ENCODE peak calls at places on chromosome 17, in four cellular contexts. H is left ventricle myocardium inferior, I is GM20000, T is thoracic aorta. J is an unnamed sample.

GRCh38 chr17:59366040-59366757 is 34.7 kb downstream of the YPEL2 start:
- DNase-seq in H (no peak), I (no peak), T (no peak), J (no peak)

GRCh38 chr17:50277357-50277754 is 3.1 kb downstream of the TMEM92 start:
- DNase-seq in H (no peak), I (no peak), T (no peak), J (no peak)

GRCh38 chr17:3557768-3558583 is at the start of gene TRPV3:
- DNase-seq in H (no peak), I (peak; percentile 80), T (no peak), J (peak; percentile 82)

GRCh38 chr17:35244345-35245195 is 1.7 kb downstream of the SLFN5 start:
- DNase-seq in H (peak; percentile 65), I (peak; percentile 68), T (peak; percentile 63), J (peak; percentile 23)

GRCh38 chr17:74085434-74085833 is 118.0 kb upstream of the RPL38 start:
- DNase-seq in H (no peak), I (no peak), T (no peak), J (no peak)

GRCh38 chr17:72273301-72274056 is 152.7 kb downstream of the SOX9 start:
- DNase-seq in H (no peak), I (no peak), T (no peak), J (no peak)

GRCh38 chr17:3602499-3602898 is 6.7 kb downstream of the TRPV1 start:
- DNase-seq in H (no peak), I (peak; percentile 43), T (no peak), J (peak; percentile 66)

GRCh38 chr17:19720631-19721426 is 4.4 kb upstream of the SLC47A2 start:
- DNase-seq in H (no peak), I (no peak), T (no peak), J (no peak)

GRCh38 chr17:29640413-29640812 is 17.7 kb upstream of the CORO6 start:
- DNase-seq in H (no peak), I (no peak), T (no peak), J (no peak)

GRCh38 chr17:6567528-6568185 is 11.3 kb upstream of the PITPNM3 start:
- DNase-seq in H (no peak), I (no peak), T (no peak), J (no peak)

GRCh38 chr17:4195306-4195705 is 52.3 kb downstream of the CYB5D2 start:
- DNase-seq in H (no peak), I (no peak), T (no peak), J (no peak)

GRCh38 chr17:58318065-58318481 is 10.5 kb downstream of the TSPOAP1 start:
- DNase-seq in H (no peak), I (no peak), T (no peak), J (no peak)

GRCh38 chr17:35372846-35373531 is 432 bp downstream of the SLFN11 start:
- DNase-seq in H (peak; percentile 16), I (peak; percentile 26), T (no peak), J (peak; percentile 29)

GRCh38 chr17:1368588-1368987 is 31.4 kb downstream of the YWHAE start:
- DNase-seq in H (no peak), I (no peak), T (no peak), J (no peak)

GRCh38 chr17:40349477-40350409 is 14.8 kb downstream of the GJD3 start:
- DNase-seq in H (peak; percentile 58), I (no peak), T (no peak), J (no peak)

GRCh38 chr17:72173475-72174116 is 52.8 kb downstream of the SOX9 start:
- DNase-seq in H (no peak), I (no peak), T (no peak), J (no peak)

GRCh38 chr17:60604686-60605334 is 4.8 kb downstream of the PPM1D start:
- DNase-seq in H (no peak), I (no peak), T (peak; percentile 64), J (no peak)

GRCh38 chr17:83081561-83082201 is 2.3 kb downstream of the METRNL start:
- DNase-seq in H (no peak), I (peak; percentile 67), T (no peak), J (no peak)

GRCh38 chr17:69499301-69499700 is 84.8 kb downstream of the MAP2K6 start:
- DNase-seq in H (no peak), I (no peak), T (no peak), J (no peak)

GRCh38 chr17:28716740-28717577 is 709 bp downstream of the RAB34 start:
- DNase-seq in H (peak; percentile 34), I (no peak), T (no peak), J (no peak)

GRCh38 chr17:82298538-82299421 is 18.6 kb downstream of the CD7 start:
- DNase-seq in H (no peak), I (no peak), T (no peak), J (no peak)

GRCh38 chr17:51869387-51869786 is 289.1 kb downstream of the CA10 start:
- DNase-seq in H (no peak), I (peak; percentile 6), T (no peak), J (no peak)

GRCh38 chr17:80708497-80708896 is 163.9 kb downstream of the RPTOR start:
- DNase-seq in H (no peak), I (no peak), T (no peak), J (no peak)

GRCh38 chr17:63985387-63986140 is 12.6 kb upstream of the PRR29 start:
- DNase-seq in H (no peak), I (no peak), T (no peak), J (no peak)

DNA sequence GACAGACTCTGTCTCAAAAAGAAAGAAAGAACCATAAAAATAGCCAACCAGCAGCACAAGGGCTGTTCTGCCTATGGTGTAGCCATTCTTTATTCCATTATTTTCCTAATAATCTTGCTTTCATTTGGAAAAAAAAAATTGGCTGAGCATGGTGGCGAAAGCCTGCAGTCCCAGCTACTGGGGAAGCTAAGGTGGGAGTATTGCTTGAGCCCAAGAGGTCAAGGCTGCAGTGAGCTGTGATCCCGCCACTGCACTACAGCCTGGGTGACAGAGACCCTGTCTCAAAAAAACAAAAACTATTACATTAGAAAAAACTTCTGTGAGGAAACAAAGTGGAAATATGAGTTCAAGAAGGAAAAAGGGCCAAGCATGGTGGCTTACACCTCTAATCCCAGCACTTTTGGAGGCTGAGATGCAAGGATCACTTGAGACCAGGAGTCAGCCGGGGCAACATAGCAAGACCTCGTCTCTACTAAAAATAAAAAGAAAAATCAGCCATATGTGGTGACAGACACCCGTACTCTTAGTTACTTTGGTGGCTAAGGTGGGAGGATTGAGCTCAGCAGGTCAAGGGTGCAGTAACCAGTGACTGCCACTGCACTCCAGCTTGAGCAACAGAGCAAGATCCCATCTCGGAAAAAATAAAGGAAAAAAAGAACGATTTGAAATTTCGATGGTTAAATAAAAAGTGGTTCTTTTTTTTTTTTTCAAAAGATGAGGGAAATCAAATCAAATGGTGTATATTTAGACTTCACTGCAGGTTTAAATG is 2.5 kb downstream of the DCAKD start:
- DNase-seq in H (no peak), I (no peak), T (no peak), J (no peak)
- TF ChIP-seq CTCF in H (peak; percentile 39), I (peak; percentile 11), T (peak; percentile 38), J (peak; percentile 23)

GRCh38 chr17:39264119-39264518 is 38.4 kb upstream of the STAC2 start:
- DNase-seq in H (peak; percentile 69), I (no peak), T (no peak), J (no peak)

GRCh38 chr17:39261286-39261685 is 35.5 kb upstream of the STAC2 start:
- DNase-seq in H (no peak), I (no peak), T (no peak), J (no peak)
- TF ChIP-seq CTCF in H (peak; percentile 15), I (no peak), T (no peak), J (peak; percentile 54)

DNA sequence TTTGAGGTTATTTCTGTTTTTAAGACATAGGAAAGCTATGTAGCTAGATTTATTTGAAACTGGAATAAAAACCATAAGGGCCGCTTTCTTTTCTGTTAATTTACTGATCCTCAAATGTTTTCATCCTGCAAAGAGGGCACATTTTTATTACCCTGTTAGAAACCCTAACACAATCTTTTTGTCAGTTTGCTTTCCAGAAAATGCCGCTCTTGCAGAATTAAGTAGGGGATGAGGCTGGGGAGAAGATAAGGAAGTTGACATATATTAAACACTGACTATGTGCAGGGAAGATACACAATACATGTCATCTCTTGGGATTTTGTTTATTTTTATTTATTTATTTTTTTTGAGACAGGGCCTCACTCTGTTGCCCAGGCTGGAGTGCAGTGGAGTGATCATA is 15.7 kb downstream of the USP43 start:
- DNase-seq in H (no peak), I (no peak), T (no peak), J (no peak)
- TF ChIP-seq CTCF in H (no peak), I (no peak), T (no peak), J (no peak)

GRCh38 chr17:47660064-47660492 is 10.4 kb downstream of the KPNB1 start:
- DNase-seq in H (no peak), I (peak; percentile 35), T (no peak), J (peak; percentile 31)
- TF ChIP-seq CTCF in H (no peak), I (no peak), T (no peak), J (no peak)

GRCh38 chr17:67801626-67802175 is 23.6 kb upstream of the BPTF start:
- DNase-seq in H (no peak), I (no peak), T (no peak), J (no peak)
- TF ChIP-seq CTCF in H (no peak), I (no peak), T (no peak), J (peak; percentile 43)

GRCh38 chr17:10025976-10026785 is 121.1 kb upstream of the RCVRN start:
- DNase-seq in H (no peak), I (no peak), T (no peak), J (no peak)
- TF ChIP-seq CTCF in H (no peak), I (no peak), T (no peak), J (no peak)

DNA sequence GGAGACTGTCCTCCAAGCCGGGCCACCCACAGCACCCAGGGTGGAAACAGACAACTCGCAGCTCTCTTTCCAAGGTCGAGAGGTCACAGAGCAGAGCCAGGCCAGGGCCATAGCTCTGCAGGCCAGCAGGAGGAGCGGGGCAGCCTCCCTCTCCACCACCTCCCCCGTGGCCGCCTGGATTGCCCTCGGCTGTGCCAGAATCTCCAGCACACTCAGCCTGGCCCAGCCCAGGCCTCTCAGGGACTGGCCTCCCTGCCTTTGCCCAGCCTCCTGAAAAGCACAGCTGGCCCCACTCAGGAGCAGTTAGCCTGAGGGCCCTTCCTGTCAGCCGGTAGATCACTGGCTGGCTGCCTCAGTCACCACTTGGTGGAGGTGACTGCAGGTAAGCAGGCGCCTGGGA is 85.8 kb upstream of the SEC14L1 start:
- DNase-seq in H (no peak), I (no peak), T (no peak), J (no peak)
- TF ChIP-seq CTCF in H (no peak), I (no peak), T (no peak), J (no peak)

DNA sequence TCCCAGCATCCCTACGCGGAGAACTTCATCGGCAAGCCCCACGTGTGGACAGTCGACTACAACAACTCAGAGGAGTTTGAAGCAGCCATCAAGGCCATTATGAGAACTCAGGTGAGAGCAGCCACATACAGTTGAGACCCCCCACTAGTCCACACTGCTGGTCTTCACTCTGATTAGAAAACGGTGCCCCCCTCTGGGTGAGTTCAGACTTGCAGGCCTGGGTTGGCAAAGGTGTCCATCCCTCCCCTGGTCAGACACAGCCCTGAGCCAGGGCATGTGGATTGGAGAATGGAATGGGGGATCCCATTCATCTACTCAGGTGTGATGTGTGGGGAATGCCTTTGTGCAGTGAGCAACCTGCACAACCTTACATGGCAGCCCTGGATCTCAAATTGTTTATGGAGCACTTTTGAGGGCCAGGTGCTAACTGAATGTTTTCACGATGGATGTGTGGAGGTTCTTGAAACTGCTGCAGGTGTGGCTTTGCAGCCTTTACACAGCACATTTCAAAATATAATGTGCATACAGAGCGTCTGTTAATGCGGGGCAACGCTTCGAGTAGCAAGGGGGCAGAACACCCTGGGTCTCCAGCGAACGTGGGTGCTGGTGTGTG is 72.6 kb downstream of the MGAT5B start:
- DNase-seq in H (no peak), I (no peak), T (no peak), J (no peak)
- TF ChIP-seq CTCF in H (no peak), I (peak; percentile 12), T (no peak), J (peak; percentile 20)

J was measured in GM13977.